ENCODE peak calls at places on chromosomes 5 and 9, in six cellular contexts. One of them, this sample, is unnamed.

GRCh38 chr5:149024477-149024876 is 38.4 kb downstream of the SH3TC2 start:
- DNase-seq in chondrocyte: no peak
- DNase-seq in endothelial cell: no peak
- DNase-seq in GM19239: no peak
- DNase-seq in GM06990: no peak
- DNase-seq in nucleus accumbens: no peak
- DNase-seq in this sample: no peak

GRCh38 chr5:132058646-132059042 is 1.8 kb upstream of the IL3 start:
- DNase-seq in chondrocyte: no peak
- DNase-seq in endothelial cell: no peak
- DNase-seq in GM19239: no peak
- DNase-seq in GM06990: no peak
- DNase-seq in nucleus accumbens: no peak
- DNase-seq in this sample: no peak

GRCh38 chr5:160169326-160169725 is 50.1 kb upstream of the PWWP2A start:
- DNase-seq in chondrocyte: no peak
- DNase-seq in endothelial cell: no peak
- DNase-seq in GM19239: no peak
- DNase-seq in GM06990: no peak
- DNase-seq in nucleus accumbens: no peak
- DNase-seq in this sample: peak; percentile 17

GRCh38 chr5:179266291-179267070 is 78.8 kb downstream of the ADAMTS2 start:
- DNase-seq in chondrocyte: no peak
- DNase-seq in endothelial cell: no peak
- DNase-seq in GM19239: no peak
- DNase-seq in GM06990: no peak
- DNase-seq in nucleus accumbens: no peak
- DNase-seq in this sample: no peak

GRCh38 chr9:114445616-114446015 is 57.8 kb upstream of the AKNA start:
- DNase-seq in chondrocyte: no peak
- DNase-seq in endothelial cell: no peak
- DNase-seq in GM19239: no peak
- DNase-seq in GM06990: no peak
- DNase-seq in nucleus accumbens: no peak
- DNase-seq in this sample: no peak

GRCh38 chr5:107806705-107807104 is 136.0 kb upstream of the EFNA5 start:
- DNase-seq in chondrocyte: no peak
- DNase-seq in endothelial cell: no peak
- DNase-seq in GM19239: no peak
- DNase-seq in GM06990: no peak
- DNase-seq in nucleus accumbens: no peak
- DNase-seq in this sample: no peak

GRCh38 chr9:121963542-121963995 is 129.5 kb downstream of the TTLL11 start:
- DNase-seq in chondrocyte: no peak
- DNase-seq in endothelial cell: no peak
- DNase-seq in GM19239: no peak
- DNase-seq in GM06990: no peak
- DNase-seq in nucleus accumbens: no peak
- DNase-seq in this sample: peak; percentile 19

GRCh38 chr9:6171667-6172066 is 43.9 kb upstream of the IL33 start:
- DNase-seq in chondrocyte: no peak
- DNase-seq in endothelial cell: no peak
- DNase-seq in GM19239: no peak
- DNase-seq in GM06990: no peak
- DNase-seq in nucleus accumbens: no peak
- DNase-seq in this sample: no peak

GRCh38 chr9:3040761-3041160 is 196.9 kb upstream of the PUM3 start:
- DNase-seq in chondrocyte: no peak
- DNase-seq in endothelial cell: no peak
- DNase-seq in GM19239: no peak
- DNase-seq in GM06990: no peak
- DNase-seq in nucleus accumbens: no peak
- DNase-seq in this sample: no peak

GRCh38 chr5:64292611-64293215 is 127.1 kb downstream of the RNF180 start:
- DNase-seq in chondrocyte: no peak
- DNase-seq in endothelial cell: no peak
- DNase-seq in GM19239: no peak
- DNase-seq in GM06990: no peak
- DNase-seq in nucleus accumbens: no peak
- DNase-seq in this sample: no peak

GRCh38 chr5:164266571-164266970 is 761.2 kb downstream of the MAT2B start:
- DNase-seq in chondrocyte: no peak
- DNase-seq in endothelial cell: no peak
- DNase-seq in GM19239: no peak
- DNase-seq in GM06990: no peak
- DNase-seq in nucleus accumbens: no peak
- DNase-seq in this sample: no peak

GRCh38 chr5:87120518-87121314 is 147.0 kb upstream of the RASA1 start:
- DNase-seq in chondrocyte: no peak
- DNase-seq in endothelial cell: no peak
- DNase-seq in GM19239: no peak
- DNase-seq in GM06990: peak; percentile 46
- DNase-seq in nucleus accumbens: no peak
- DNase-seq in this sample: peak; percentile 58

GRCh38 chr5:143592648-143593047 is 189.2 kb upstream of the NR3C1 start:
- DNase-seq in chondrocyte: no peak
- DNase-seq in endothelial cell: no peak
- DNase-seq in GM19239: peak; percentile 37
- DNase-seq in GM06990: peak; percentile 60
- DNase-seq in nucleus accumbens: no peak
- DNase-seq in this sample: peak; percentile 22

GRCh38 chr9:27162045-27162444 is 53.0 kb downstream of the TEK start:
- DNase-seq in chondrocyte: no peak
- DNase-seq in endothelial cell: no peak
- DNase-seq in GM19239: no peak
- DNase-seq in GM06990: no peak
- DNase-seq in nucleus accumbens: no peak
- DNase-seq in this sample: no peak

GRCh38 chr9:121783523-121784507 is 132.4 kb downstream of the DAB2IP start:
- DNase-seq in chondrocyte: peak; percentile 77
- DNase-seq in endothelial cell: no peak
- DNase-seq in GM19239: no peak
- DNase-seq in GM06990: no peak
- DNase-seq in nucleus accumbens: no peak
- DNase-seq in this sample: peak; percentile 62